ENCODE peak calls at places on chromosomes 5 and 9, in eight cellular contexts. S is SK-N-SH, L is stomach, C is prostate gland, U is HCT116, K is Panc1, N is K562, Z is transverse colon. B is an unnamed sample. For H3K4me1, the result is how much of the 10 kb centered on the place peaks cover.

GRCh38 chr5:149439899-149440655 is 61.0 kb upstream of the IL17B start:
- DNase-seq in C (peak), S (peak), U (peak), L (peak), K (no peak), Z (peak), N (peak), B (peak)

GRCh38 chr5:131245948-131246347 is 17.9 kb upstream of the CDC42SE2 start:
- DNase-seq in S (no peak), U (no peak), L (no peak), N (no peak), Z (peak), K (no peak), C (no peak), B (no peak)

GRCh38 chr5:97629281-97629680 is 446.2 kb upstream of the RIOK2 start:
- DNase-seq in Z (no peak), L (no peak), S (no peak), K (no peak), C (no peak), U (peak), N (no peak), B (peak)

GRCh38 chr9:3367185-3367584 is 158.6 kb downstream of the RFX3 start:
- DNase-seq in C (no peak), N (no peak), U (no peak), Z (no peak), K (no peak), L (no peak), S (no peak), B (no peak)

GRCh38 chr5:179799644-179799973 is 5.8 kb downstream of the LTC4S start:
- DNase-seq in N (no peak), U (no peak), K (no peak), Z (no peak), C (no peak), L (no peak), S (no peak), B (no peak)

GRCh38 chr5:123414975-123415374 is 8.2 kb downstream of the CEP120 start:
- DNase-seq in N (no peak), C (no peak), Z (no peak), K (no peak), S (no peak), L (no peak), U (no peak), B (no peak)

GRCh38 chr5:136424835-136425694 is 59.7 kb upstream of the TRPC7 start:
- DNase-seq in N (peak), K (peak), L (peak), U (peak), S (peak), Z (peak), C (peak), B (peak)

GRCh38 chr5:99105216-99105615 is 176.4 kb upstream of the CHD1 start:
- DNase-seq in Z (no peak), U (no peak), S (no peak), K (no peak), L (no peak), N (no peak), C (no peak), B (no peak)

GRCh38 chr5:957730-958485 is 50.7 kb upstream of the NKD2 start:
- DNase-seq in C (no peak), K (no peak), U (no peak), Z (no peak), S (peak), N (no peak), L (no peak), B (no peak)

GRCh38 chr5:60102961-60103683 is 209.6 kb upstream of the PDE4D start:
- DNase-seq in S (no peak), C (no peak), U (no peak), N (no peak), Z (no peak), K (no peak), L (no peak), B (no peak)

GRCh38 chr5:103522586-103522985 is 40.0 kb downstream of the NUDT12 start:
- DNase-seq in K (no peak), N (no peak), L (no peak), S (no peak), Z (no peak), C (no peak), U (no peak), B (no peak)

GRCh38 chr5:17966636-17967402 is 332.6 kb downstream of the TAF11L14 start:
- DNase-seq in U (no peak), K (no peak), L (no peak), C (no peak), S (no peak), N (no peak), Z (no peak), B (no peak)

GRCh38 chr9:98057095-98057799 is 715 bp downstream of the NANS start:
- DNase-seq in S (no peak), C (no peak), U (no peak), L (no peak), N (no peak), K (no peak), Z (no peak), B (no peak)

GRCh38 chr5:159735036-159735435 is 181.2 kb upstream of the ADRA1B start:
- DNase-seq in S (no peak), N (no peak), C (no peak), K (no peak), U (no peak), Z (no peak), L (no peak), B (no peak)

GRCh38 chr5:58300346-58300745 is 159.5 kb downstream of the PLK2 start:
- DNase-seq in C (no peak), U (no peak), S (no peak), L (no peak), Z (no peak), K (no peak), N (no peak), B (no peak)

GRCh38 chr5:149466457-149466972 is 84.7 kb downstream of the CSNK1A1 start:
- DNase-seq in U (no peak), Z (peak), K (no peak), S (no peak), C (no peak), N (peak), L (no peak), B (no peak)

GRCh38 chr9:16213781-16214515 is 656.5 kb downstream of the BNC2 start:
- DNase-seq in Z (peak), K (no peak), L (peak), C (peak), U (no peak), N (no peak), S (no peak), B (peak)

GRCh38 chr5:143126121-143127019 is 277.1 kb downstream of the NR3C1 start:
- DNase-seq in C (no peak), L (no peak), K (no peak), U (no peak), S (no peak), N (no peak), Z (no peak), B (no peak)

GRCh38 chr5:122400961-122401360 is 88.9 kb downstream of the SNCAIP start:
- DNase-seq in C (no peak), Z (no peak), U (no peak), N (no peak), L (no peak), S (no peak), K (no peak), B (no peak)

GRCh38 chr5:98768160-98769005 is 5.1 kb upstream of the RGMB start:
- DNase-seq in C (no peak), N (peak), Z (peak), S (peak), K (peak), U (no peak), L (peak), B (no peak)

GRCh38 chr9:120668399-120668798 is 45.9 kb downstream of the MEGF9 start:
- DNase-seq in K (no peak), C (no peak), S (no peak), Z (no peak), L (no peak), N (no peak), U (no peak), B (no peak)

GRCh38 chr5:68505917-68506860 is 290.6 kb downstream of the PIK3R1 start:
- DNase-seq in L (no peak), Z (no peak), S (no peak), K (no peak), C (no peak), N (peak), U (peak), B (no peak)

GRCh38 chr9:130779153-130779855 is 55.8 kb upstream of the ABL1 start:
- DNase-seq in U (no peak), C (no peak), N (no peak), K (no peak), L (no peak), S (no peak), Z (no peak), B (no peak)

GRCh38 chr9:122954253-122954691 is 13.5 kb downstream of the RABGAP1 start:
- DNase-seq in N (no peak), S (no peak), K (no peak), L (no peak), C (no peak), Z (no peak), U (no peak), B (no peak)

GRCh38 chr5:124735169-124735858 is 11.1 kb downstream of the ZNF608 start:
- DNase-seq in K (no peak), U (no peak), Z (peak), L (no peak), N (peak), S (peak), C (no peak), B (no peak)

GRCh38 chr5:59799668-59800374 is 93.7 kb downstream of the PDE4D start:
- DNase-seq in U (peak), S (peak), L (no peak), K (peak), C (peak), N (peak), Z (no peak), B (no peak)

GRCh38 chr5:176875783-176876505 is 23.2 kb downstream of the HK3 start:
- DNase-seq in C (no peak), U (no peak), N (no peak), K (no peak), Z (no peak), S (no peak), L (no peak), B (no peak)

GRCh38 chr5:170554566-170555267 is 50.9 kb downstream of the KCNIP1 start:
- DNase-seq in C (no peak), L (no peak), K (no peak), S (peak), N (no peak), U (no peak), Z (peak), B (no peak)

GRCh38 chr5:137389042-137389441 is 110.1 kb downstream of the SPOCK1 start:
- DNase-seq in U (no peak), S (no peak), L (no peak), Z (no peak), C (no peak), K (no peak), N (no peak), B (no peak)

GRCh38 chr5:141491323-141492167 is 2.7 kb downstream of the PCDHGC5 start:
- DNase-seq in U (no peak), K (no peak), N (no peak), S (no peak), Z (no peak), L (no peak), C (no peak), B (no peak)

GRCh38 chr9:123063172-123063508 is 29.7 kb downstream of the GPR21 start:
- DNase-seq in K (no peak), N (no peak), U (no peak), L (no peak), S (no peak), C (no peak), Z (no peak), B (no peak)

GRCh38 chr5:124661317-124662141 is 84.9 kb downstream of the ZNF608 start:
- DNase-seq in K (no peak), N (no peak), U (peak), C (no peak), L (peak), S (no peak), Z (no peak), B (no peak)

GRCh38 chr5:177099422-177100093 is 12.8 kb downstream of the FGFR4 start:
- DNase-seq in N (peak), Z (peak), U (no peak), K (no peak), S (no peak), C (no peak), L (no peak), B (no peak)

GRCh38 chr5:100026601-100027000 is 508.6 kb upstream of the FAM174A start:
- DNase-seq in K (no peak), U (no peak), L (no peak), S (no peak), C (no peak), N (no peak), Z (no peak), B (no peak)

GRCh38 chr9:126304946-126305370 is 21.7 kb upstream of the MVB12B start:
- DNase-seq in U (no peak), K (no peak), Z (no peak), N (no peak), S (no peak), C (no peak), L (no peak), B (no peak)

GRCh38 chr5:177554474-177555111 is at the start of gene FAM193B:
- DNase-seq in N (peak), S (peak), L (peak), K (peak), U (peak), C (peak), Z (peak), B (peak)

GRCh38 chr9:84230355-84231136 is 110.0 kb downstream of the SLC28A3 start:
- DNase-seq in K (no peak), L (no peak), Z (no peak), U (no peak), S (no peak), N (no peak), C (no peak), B (peak)

GRCh38 chr9:108322326-108323098 is 533.3 kb downstream of the ACTL7B start:
- DNase-seq in C (no peak), K (no peak), L (no peak), N (no peak), U (no peak), Z (no peak), S (no peak), B (no peak)

GRCh38 chr5:123398058-123398728 is 25.0 kb downstream of the CEP120 start:
- DNase-seq in S (no peak), U (no peak), L (no peak), N (no peak), K (no peak), C (no peak), Z (no peak), B (no peak)

GRCh38 chr5:38719403-38719802 is 126.4 kb upstream of the OSMR start:
- DNase-seq in Z (no peak), K (no peak), S (no peak), U (no peak), L (no peak), C (no peak), N (no peak), B (no peak)
- H3K27ac ChIP-seq in Z (peak), K (no peak), S (no peak), U (no peak), L (peak), C (no peak), N (no peak), B (peak)

DNA sequence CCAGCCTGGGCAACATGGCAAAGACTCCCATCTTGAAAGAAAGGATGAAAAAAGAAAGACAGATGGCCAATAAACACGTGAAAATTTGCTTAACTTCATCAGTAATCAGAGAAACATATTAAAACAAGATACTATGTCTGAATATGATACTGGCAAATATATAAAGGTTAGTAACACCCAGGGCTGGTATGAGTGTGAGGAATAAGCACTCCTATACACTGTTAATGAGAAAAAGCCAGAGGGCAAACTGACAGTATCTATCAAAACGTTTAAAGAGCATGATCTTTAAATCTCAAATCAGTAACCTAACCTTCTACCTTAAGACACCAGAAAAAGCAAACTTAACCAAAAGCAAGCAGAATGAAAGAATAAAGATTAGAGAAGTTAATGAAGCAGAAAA is 14.1 kb downstream of the B4GALT1 start:
- DNase-seq in U (no peak), K (no peak), C (no peak), S (no peak), L (no peak), Z (no peak), N (no peak), B (no peak)
- H3K4me1 ChIP-seq in U (under half), K (under half), C (under half), S (under half), L (under half), Z (under half), N (under half), B (under half)

DNA sequence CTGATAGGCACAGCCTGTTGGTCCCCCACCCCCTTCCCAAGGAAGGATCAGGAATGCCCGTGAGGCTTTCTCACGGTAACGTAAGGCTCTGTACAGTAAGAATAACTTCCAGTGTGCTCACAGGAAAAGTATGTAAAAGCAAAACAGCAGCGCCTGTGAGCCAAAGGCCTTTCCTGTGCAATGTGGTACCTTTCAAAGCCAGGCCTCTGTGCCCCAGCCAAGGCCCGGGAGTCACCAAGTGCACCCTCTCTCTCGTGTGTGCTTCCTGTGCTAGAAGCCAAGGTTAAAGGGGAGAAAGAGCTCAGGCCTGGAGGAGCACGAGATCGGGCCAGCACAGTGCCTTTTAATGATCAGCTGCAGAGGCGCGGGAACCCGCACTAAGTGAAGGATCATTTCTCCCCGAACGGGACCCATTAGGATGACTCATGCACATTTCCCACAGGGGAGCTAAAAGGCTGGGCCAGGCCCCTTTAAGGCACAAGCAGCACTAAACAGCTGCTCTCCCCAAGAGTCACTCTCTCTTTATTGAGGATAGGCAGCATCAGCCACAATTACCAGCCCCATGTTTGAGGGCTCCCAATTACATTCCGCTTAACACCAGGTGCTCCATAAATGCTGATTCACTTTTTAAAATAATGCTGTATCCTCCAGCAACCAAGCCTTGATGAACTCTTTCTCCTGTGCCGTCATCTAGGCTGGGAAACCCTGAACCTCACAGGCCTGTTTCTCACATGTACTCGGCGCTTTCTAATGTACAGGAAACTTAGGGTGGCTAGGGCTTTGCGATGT is 42.8 kb downstream of the SHB start:
- DNase-seq in S (peak), L (no peak), U (no peak), C (no peak), Z (no peak), K (peak), N (peak), B (no peak)
- TF ChIP-seq POLR2AphosphoS5 in S (no peak), L (peak), U (no peak), C (peak), Z (no peak), K (peak), N (no peak), B (peak)

DNA sequence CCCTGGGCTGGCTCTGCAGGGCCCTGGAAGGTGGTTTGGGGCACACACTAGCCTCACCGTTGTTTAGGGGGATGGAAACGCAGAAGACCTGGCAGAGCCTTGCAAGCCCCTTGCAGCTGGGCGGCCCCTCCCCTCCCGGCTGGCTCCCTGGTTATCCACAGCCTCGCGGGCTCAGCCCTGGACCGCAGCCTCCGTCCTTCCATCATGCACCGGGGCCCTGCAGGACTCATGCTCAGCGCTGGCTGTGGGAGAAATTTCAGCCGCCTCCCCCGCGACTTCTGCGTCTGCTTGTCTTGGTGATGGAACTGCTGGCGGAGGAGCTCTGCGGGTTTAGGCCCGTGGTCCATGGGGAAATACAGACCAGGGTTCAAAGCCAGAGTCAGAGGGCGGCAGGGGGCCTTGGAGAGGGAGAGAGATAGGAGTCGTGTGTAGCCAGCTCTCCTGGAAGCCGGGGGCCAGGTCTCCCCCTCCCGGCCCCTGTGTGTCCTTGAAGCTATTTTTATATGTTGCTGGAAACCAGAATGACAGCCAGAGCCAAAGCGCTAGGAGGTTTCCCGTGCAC is 75.8 kb upstream of the IER5L start:
- DNase-seq in L (no peak), N (no peak), K (no peak), U (no peak), C (no peak), Z (no peak), S (no peak), B (no peak)
- H3K27ac ChIP-seq in L (no peak), N (no peak), K (no peak), U (no peak), C (no peak), Z (peak), S (no peak), B (no peak)

B was measured in breast epithelium.